ENCODE peak calls at places on chromosomes 2 and 18, in ten cellular contexts. Q is heart left ventricle, P is OCI-LY7, M is cardiac muscle cell, G is GM12865, R is astrocyte of the spinal cord, J is stomach, N is epithelial cell of proximal tubule, B is pancreas, T is HL-60. O is an unnamed sample.

GRCh38 chr18:43882358-43882757 is 605.1 kb upstream of the SYT4 start:
- DNase-seq in M (peak; percentile 25), P (no peak), J (no peak), B (no peak), G (no peak), N (no peak), Q (peak; percentile 12), R (no peak), T (no peak), O (no peak)

GRCh38 chr2:28809927-28810326 is 707 bp upstream of the SPDYA start:
- DNase-seq in P (no peak), B (no peak), Q (no peak), J (no peak), R (no peak), T (no peak), G (no peak), M (no peak), N (no peak), O (no peak)

GRCh38 chr18:68418881-68419280 is 296.0 kb downstream of the TMX3 start:
- DNase-seq in J (no peak), B (no peak), G (no peak), T (no peak), Q (no peak), M (peak; percentile 5), N (no peak), R (peak; percentile 36), P (no peak), O (no peak)

GRCh38 chr18:63113899-63114565 is 205.5 kb downstream of the BCL2 start:
- DNase-seq in Q (no peak), J (no peak), G (no peak), P (no peak), B (no peak), N (no peak), R (no peak), M (no peak), T (no peak), O (no peak)

GRCh38 chr2:62306751-62307468 is 111.0 kb downstream of the B3GNT2 start:
- DNase-seq in R (peak; percentile 32), G (peak; percentile 94), T (peak; percentile 26), Q (no peak), N (no peak), J (peak; percentile 40), P (peak; percentile 45), B (no peak), M (no peak), O (no peak)

GRCh38 chr2:9782197-9782719 is 61.0 kb upstream of the TAF1B start:
- DNase-seq in T (no peak), P (no peak), J (no peak), M (no peak), Q (no peak), B (no peak), N (no peak), R (no peak), G (peak; percentile 72), O (no peak)

GRCh38 chr2:96273763-96274162 is 7.7 kb downstream of the CIAO1 start:
- DNase-seq in M (no peak), P (no peak), N (no peak), J (no peak), R (no peak), Q (no peak), T (no peak), B (no peak), G (no peak), O (no peak)

GRCh38 chr2:237432484-237433092 is 18.6 kb upstream of the COL6A3 start:
- DNase-seq in M (no peak), N (no peak), R (peak; percentile 95), T (no peak), P (no peak), Q (no peak), J (no peak), G (no peak), B (no peak), O (no peak)

GRCh38 chr2:231104115-231104713 is 20.6 kb downstream of the HTR2B start:
- DNase-seq in Q (peak; percentile 41), M (peak; percentile 57), P (peak; percentile 64), B (no peak), G (peak; percentile 73), J (peak; percentile 54), T (peak; percentile 12), R (peak; percentile 79), N (no peak), O (peak; percentile 49)

GRCh38 chr18:48075707-48076093 is 145.2 kb upstream of the SMAD2 start:
- DNase-seq in M (no peak), J (no peak), N (no peak), R (no peak), G (no peak), B (no peak), Q (no peak), T (no peak), P (no peak), O (no peak)

GRCh38 chr2:29115797-29116781 is 874 bp downstream of the CLIP4 start:
- DNase-seq in T (no peak), G (peak; percentile 89), M (peak; percentile 40), R (peak; percentile 74), B (peak; percentile 30), P (no peak), Q (peak; percentile 25), J (peak; percentile 58), N (no peak), O (peak; percentile 77)

GRCh38 chr18:55642191-55642590 is 54.2 kb upstream of the TCF4 start:
- DNase-seq in T (no peak), G (no peak), N (no peak), B (no peak), P (no peak), M (no peak), Q (no peak), R (no peak), J (no peak), O (no peak)

GRCh38 chr2:98869272-98869641 is 66.8 kb downstream of the CRACDL start:
- DNase-seq in P (no peak), R (no peak), G (no peak), M (no peak), B (peak; percentile 88), J (peak; percentile 92), N (no peak), T (no peak), Q (no peak), O (no peak)

GRCh38 chr2:25279091-25279651 is 62.6 kb downstream of the DNMT3A start:
- DNase-seq in M (no peak), Q (peak; percentile 68), T (peak; percentile 60), R (no peak), B (no peak), P (peak; percentile 80), N (no peak), G (peak; percentile 91), J (peak; percentile 35), O (no peak)

GRCh38 chr2:2183717-2184116 is 147.4 kb downstream of the MYT1L start:
- DNase-seq in M (no peak), G (no peak), Q (no peak), R (no peak), J (no peak), P (no peak), B (no peak), N (no peak), T (no peak), O (no peak)

GRCh38 chr2:2183135-2183534 is 147.9 kb downstream of the MYT1L start:
- DNase-seq in N (no peak), G (no peak), R (peak; percentile 6), T (no peak), B (no peak), M (no peak), Q (no peak), P (no peak), J (no peak), O (no peak)

GRCh38 chr2:2184549-2185249 is 146.4 kb downstream of the MYT1L start:
- DNase-seq in T (no peak), P (no peak), G (no peak), J (no peak), Q (peak; percentile 18), M (no peak), N (no peak), B (no peak), R (no peak), O (no peak)

GRCh38 chr2:2181505-2181904 is 149.6 kb downstream of the MYT1L start:
- DNase-seq in J (no peak), M (no peak), N (no peak), B (no peak), P (no peak), G (no peak), R (no peak), Q (no peak), T (no peak), O (no peak)

GRCh38 chr2:2182688-2183087 is 148.4 kb downstream of the MYT1L start:
- DNase-seq in M (no peak), P (no peak), N (no peak), Q (no peak), J (no peak), R (peak; percentile 8), T (no peak), G (no peak), B (no peak), O (no peak)
- TF ChIP-seq CTCF in M (no peak), P (no peak), N (no peak), Q (no peak), J (no peak), R (no peak), T (no peak), G (no peak), B (no peak), O (no peak)

DNA sequence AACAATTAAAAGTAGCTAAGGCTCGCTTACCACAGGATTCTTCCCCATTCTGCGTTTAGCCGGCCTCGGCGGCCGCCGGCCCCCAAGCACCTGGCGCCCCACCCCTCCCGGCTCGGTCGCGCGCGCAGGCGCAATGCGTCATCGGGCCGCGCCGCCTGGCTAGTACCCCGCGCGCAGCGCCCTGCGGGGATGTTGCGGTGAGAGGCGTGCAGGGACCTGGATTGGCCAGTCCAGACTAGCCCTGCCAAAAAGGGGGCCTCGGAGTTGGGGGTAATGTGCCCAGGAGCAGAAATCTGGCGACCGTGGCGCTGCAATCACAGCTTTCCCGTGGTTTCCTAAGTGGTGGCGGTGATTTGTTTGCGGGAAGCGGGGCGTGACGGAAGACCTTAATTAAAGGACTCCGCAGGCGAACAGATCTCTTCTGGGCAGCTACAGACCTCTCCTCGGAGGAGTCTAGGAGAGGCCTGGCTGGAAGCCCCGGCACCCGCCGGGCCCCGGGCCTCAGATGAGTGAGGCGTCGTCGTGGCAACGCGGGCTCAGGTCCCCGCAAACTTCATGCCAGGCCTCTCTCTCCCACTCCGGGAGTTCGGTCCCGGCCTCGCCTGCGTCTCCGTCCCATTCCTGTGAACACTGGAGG is 606 bp downstream of the TMEM237 start:
- DNase-seq in J (peak; percentile 83), R (no peak), Q (peak; percentile 80), G (peak; percentile 84), N (no peak), T (peak; percentile 55), M (peak; percentile 87), B (peak; percentile 83), P (peak; percentile 88), O (peak; percentile 46)
- TF ChIP-seq CTCF in J (no peak), R (no peak), Q (peak; percentile 9), G (no peak), N (no peak), T (no peak), M (no peak), B (no peak), P (no peak), O (no peak)

GRCh38 chr2:207529330-207530159 is at the start of gene CREB1:
- DNase-seq in P (peak; percentile 96), Q (peak; percentile 99), M (peak; percentile 98), J (peak; percentile 99), B (peak; percentile 99), N (peak; percentile 89), R (peak; percentile 99), T (peak; percentile 90), G (peak; percentile 99), O (peak; percentile 96)
- TF ChIP-seq CTCF in P (peak; percentile 35), Q (no peak), M (no peak), J (no peak), B (no peak), N (no peak), R (no peak), T (no peak), G (no peak), O (no peak)

GRCh38 chr18:34880882-34881852 is 160.0 kb upstream of the MAPRE2 start:
- DNase-seq in R (peak; percentile 44), Q (no peak), G (no peak), J (no peak), M (no peak), P (no peak), B (no peak), N (no peak), T (no peak), O (no peak)
- TF ChIP-seq CTCF in R (peak; percentile 37), Q (peak; percentile 30), G (no peak), J (no peak), M (no peak), P (peak; percentile 35), B (no peak), N (peak; percentile 43), T (no peak), O (peak; percentile 18)